ENCODE peak calls at places on chromosomes 3 and 15, in eight cellular contexts. G, M, W, F, D, I, P and C are unnamed samples.

GRCh38 chr15:83380682-83381081 is 66.5 kb upstream of the SH3GL3 start:
- DNase-seq in G (no peak), M (peak; percentile 60), W (peak; percentile 21), F (peak; percentile 15), D (peak; percentile 49), I (peak; percentile 14), P (no peak), C (no peak)

GRCh38 chr15:34810455-34811146 is 15.3 kb upstream of the ACTC1 start:
- DNase-seq in G (no peak), M (peak; percentile 35), W (no peak), F (peak; percentile 97), D (peak; percentile 76), I (no peak), P (peak; percentile 80), C (no peak)

GRCh38 chr3:108018552-108018951 is 72.3 kb downstream of the CD47 start:
- DNase-seq in G (no peak), M (no peak), W (no peak), F (no peak), D (no peak), I (no peak), P (no peak), C (no peak)

GRCh38 chr3:132008841-132009638 is 25.8 kb downstream of the CPNE4 start:
- DNase-seq in G (no peak), M (no peak), W (no peak), F (no peak), D (no peak), I (no peak), P (peak; percentile 78), C (no peak)

GRCh38 chr3:30688776-30689175 is 82.4 kb downstream of the TGFBR2 start:
- DNase-seq in G (peak; percentile 50), M (no peak), W (no peak), F (peak; percentile 54), D (no peak), I (no peak), P (peak; percentile 80), C (no peak)

GRCh38 chr3:108985844-108986243 is 32.2 kb upstream of the GUCA1C start:
- DNase-seq in G (no peak), M (no peak), W (no peak), F (no peak), D (no peak), I (no peak), P (no peak), C (no peak)

GRCh38 chr15:100276519-100276918 is 65.3 kb downstream of the ADAMTS17 start:
- DNase-seq in G (no peak), M (no peak), W (no peak), F (no peak), D (no peak), I (no peak), P (no peak), C (no peak)

GRCh38 chr3:190265126-190265525 is 57.1 kb downstream of the CLDN1 start:
- DNase-seq in G (no peak), M (no peak), W (no peak), F (no peak), D (peak; percentile 26), I (no peak), P (no peak), C (no peak)

GRCh38 chr15:82263350-82263749 is 732 bp downstream of the SAXO2 start:
- DNase-seq in G (no peak), M (no peak), W (no peak), F (no peak), D (no peak), I (no peak), P (no peak), C (no peak)

GRCh38 chr15:48582472-48583235 is 62.9 kb downstream of the FBN1 start:
- DNase-seq in G (no peak), M (no peak), W (no peak), F (peak; percentile 33), D (peak; percentile 97), I (no peak), P (no peak), C (no peak)

GRCh38 chr3:9553021-9553948 is at the start of gene LHFPL4:
- DNase-seq in G (no peak), M (no peak), W (no peak), F (no peak), D (no peak), I (no peak), P (no peak), C (no peak)

GRCh38 chr3:75192065-75192658 is 472.0 kb upstream of the FRG2C start:
- DNase-seq in G (no peak), M (peak; percentile 18), W (no peak), F (peak; percentile 13), D (peak; percentile 50), I (peak; percentile 38), P (peak; percentile 33), C (peak; percentile 15)

GRCh38 chr15:74788716-74789151 is 6.9 kb downstream of the CSK start:
- DNase-seq in G (peak; percentile 81), M (no peak), W (no peak), F (no peak), D (no peak), I (peak; percentile 67), P (no peak), C (peak; percentile 70)

GRCh38 chr3:16866447-16867025 is 18.2 kb upstream of the PLCL2 start:
- DNase-seq in G (no peak), M (no peak), W (no peak), F (no peak), D (no peak), I (peak; percentile 85), P (no peak), C (peak; percentile 25)

GRCh38 chr15:34365836-34366235 is 1.2 kb downstream of the LPCAT4 start:
- DNase-seq in G (no peak), M (no peak), W (peak; percentile 8), F (no peak), D (no peak), I (no peak), P (no peak), C (no peak)

GRCh38 chr15:76335129-76335850 is 1.3 kb upstream of the ISL2 start:
- DNase-seq in G (peak; percentile 56), M (no peak), W (no peak), F (peak; percentile 10), D (no peak), I (no peak), P (no peak), C (no peak)

GRCh38 chr3:87350367-87351199 is 74.2 kb upstream of the POU1F1 start:
- DNase-seq in G (no peak), M (peak; percentile 48), W (no peak), F (peak; percentile 28), D (peak; percentile 67), I (peak; percentile 7), P (no peak), C (no peak)

GRCh38 chr15:80596521-80596976 is 98.6 kb upstream of the ABHD17C start:
- DNase-seq in G (no peak), M (no peak), W (no peak), F (no peak), D (no peak), I (no peak), P (no peak), C (no peak)

GRCh38 chr3:154334973-154335420 is 10.7 kb upstream of the DHX36 start:
- DNase-seq in G (no peak), M (peak; percentile 27), W (no peak), F (peak; percentile 22), D (peak; percentile 49), I (no peak), P (peak; percentile 20), C (no peak)

GRCh38 chr15:96693990-96694517 is 363.6 kb downstream of the NR2F2 start:
- DNase-seq in G (no peak), M (no peak), W (no peak), F (no peak), D (no peak), I (no peak), P (no peak), C (no peak)

GRCh38 chr15:96693515-96693914 is 363.0 kb downstream of the NR2F2 start:
- DNase-seq in G (no peak), M (no peak), W (no peak), F (no peak), D (no peak), I (no peak), P (no peak), C (no peak)

GRCh38 chr15:96699871-96700401 is 369.4 kb downstream of the NR2F2 start:
- DNase-seq in G (no peak), M (no peak), W (no peak), F (no peak), D (no peak), I (no peak), P (no peak), C (no peak)

GRCh38 chr15:96692826-96693225 is 362.3 kb downstream of the NR2F2 start:
- DNase-seq in G (no peak), M (no peak), W (no peak), F (no peak), D (no peak), I (no peak), P (no peak), C (no peak)

GRCh38 chr15:96695426-96695825 is 364.9 kb downstream of the NR2F2 start:
- DNase-seq in G (no peak), M (no peak), W (no peak), F (no peak), D (no peak), I (no peak), P (no peak), C (no peak)
- H3K4me3 ChIP-seq in G (no peak overlapping the region), M (no peak overlapping the region), W (no peak overlapping the region), F (no peak overlapping the region), D (no peak overlapping the region), I (no peak overlapping the region), P (no peak overlapping the region), C (no peak overlapping the region)

DNA sequence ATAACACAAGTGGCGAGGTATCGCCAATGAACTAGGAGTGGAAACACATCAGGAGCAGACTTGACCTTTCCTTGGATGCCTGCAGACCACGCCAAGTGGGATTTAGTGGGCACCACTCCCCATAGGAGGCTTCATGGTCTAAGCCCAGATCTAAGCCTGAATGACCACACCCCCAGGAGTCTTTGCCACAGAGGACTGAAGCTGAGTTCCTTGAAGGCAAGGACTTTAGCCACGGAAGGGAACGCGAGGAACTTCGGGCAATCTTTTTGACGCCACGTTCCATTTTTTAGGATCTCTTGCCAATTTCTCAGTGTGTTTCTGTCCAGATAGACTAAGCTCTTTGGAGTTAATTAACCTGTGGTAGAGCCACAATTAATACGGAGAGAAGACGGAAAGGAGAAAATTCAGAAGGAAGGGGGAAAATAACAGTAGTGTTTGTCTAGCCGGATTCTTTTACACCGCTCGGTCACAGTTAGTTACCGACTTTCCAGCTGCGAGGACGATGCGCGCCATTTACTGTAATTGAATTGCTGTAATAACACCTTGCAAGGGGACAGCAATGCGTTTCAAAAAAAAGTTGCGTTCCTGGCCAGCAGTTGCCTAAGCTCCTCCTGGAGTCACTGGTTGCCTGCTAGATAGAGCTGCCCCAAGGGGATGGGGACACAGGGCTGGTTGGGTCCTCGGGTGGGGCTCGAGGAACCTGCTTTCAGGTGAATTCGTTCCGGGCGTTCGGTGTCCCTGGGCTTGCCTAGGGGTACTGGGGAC is 37.1 kb downstream of the NR2F2 start:
- DNase-seq in G (no peak), M (no peak), W (no peak), F (no peak), D (no peak), I (no peak), P (no peak), C (no peak)
- H3K4me3 ChIP-seq in G (no peak overlapping the region), M (no peak overlapping the region), W (peak overlapping the region; percentile 22), F (no peak overlapping the region), D (no peak overlapping the region), I (no peak overlapping the region), P (no peak overlapping the region), C (no peak overlapping the region)

GRCh38 chr3:124774305-124774673 is 44.0 kb downstream of the UMPS start:
- DNase-seq in G (no peak), M (no peak), W (peak; percentile 44), F (peak; percentile 70), D (peak; percentile 88), I (no peak), P (no peak), C (no peak)
- H3K4me3 ChIP-seq in G (no peak overlapping the region), M (no peak overlapping the region), W (no peak overlapping the region), F (no peak overlapping the region), D (no peak overlapping the region), I (no peak overlapping the region), P (no peak overlapping the region), C (no peak overlapping the region)

GRCh38 chr15:33200903-33201302 is 6.4 kb upstream of the FMN1 start:
- DNase-seq in G (no peak), M (no peak), W (no peak), F (no peak), D (no peak), I (no peak), P (no peak), C (no peak)
- H3K4me3 ChIP-seq in G (no peak overlapping the region), M (no peak overlapping the region), W (no peak overlapping the region), F (no peak overlapping the region), D (no peak overlapping the region), I (no peak overlapping the region), P (no peak overlapping the region), C (no peak overlapping the region)